ENCODE peak calls at places on chromosomes 5 and 9, in six cellular contexts. G, R, S, Y, V and M are unnamed samples.

GRCh38 chr5:12703254-12703653 is 799.0 kb upstream of the CTNND2 start:
- DNase-seq in S (no peak), V (no peak), Y (no peak), R (no peak), G (no peak), M (no peak)

GRCh38 chr9:114737118-114737517 is 55.1 kb upstream of the TEX48 start:
- DNase-seq in V (no peak), S (no peak), Y (no peak), R (no peak), G (no peak), M (no peak)

GRCh38 chr5:94522099-94522498 is 96.3 kb downstream of the KIAA0825 start:
- DNase-seq in R (no peak), V (no peak), G (no peak), S (no peak), Y (no peak), M (peak; percentile 26)

GRCh38 chr9:89311346-89312153 is 555 bp downstream of the CKS2 start:
- DNase-seq in V (no peak), G (peak; percentile 24), S (no peak), R (peak; percentile 72), Y (no peak), M (peak; percentile 42)

GRCh38 chr5:91906027-91906426 is 522.9 kb upstream of the ARRDC3 start:
- DNase-seq in G (no peak), Y (no peak), V (no peak), R (no peak), S (no peak), M (no peak)

GRCh38 chr9:20242767-20243166 is 379.5 kb downstream of the MLLT3 start:
- DNase-seq in G (no peak), R (no peak), S (no peak), V (peak; percentile 8), Y (no peak), M (no peak)

GRCh38 chr5:1476967-1477310 is 31.7 kb upstream of the SLC6A3 start:
- DNase-seq in S (no peak), G (no peak), V (no peak), R (no peak), Y (no peak), M (no peak)

GRCh38 chr9:134373953-134374300 is 47.7 kb downstream of the RXRA start:
- DNase-seq in R (no peak), Y (no peak), V (no peak), G (no peak), S (no peak), M (no peak)

GRCh38 chr5:167571824-167572223 is 719.6 kb upstream of the WWC1 start:
- DNase-seq in Y (no peak), R (no peak), G (no peak), S (no peak), V (no peak), M (no peak)
- H3K27me3 ChIP-seq in Y (peaks cover 54% of the 10 kb centered on the region), R (peaks cover 17% of the 10 kb centered on the region), G (peaks cover 21% of the 10 kb centered on the region), S (peaks cover 38% of the 10 kb centered on the region), V (no peaks in the 10 kb centered on the region), M (peaks cover 2% of the 10 kb centered on the region)

GRCh38 chr9:136204086-136204805 is 682 bp downstream of the LHX3 start:
- DNase-seq in R (no peak), G (no peak), Y (no peak), V (no peak), S (no peak), M (no peak)

GRCh38 chr9:136201609-136202448 is 3.1 kb downstream of the LHX3 start:
- DNase-seq in R (peak; percentile 63), S (no peak), V (no peak), G (peak; percentile 16), Y (no peak), M (no peak)

GRCh38 chr9:136202449-136203405 is 2.2 kb downstream of the LHX3 start:
- DNase-seq in S (no peak), R (peak; percentile 74), V (no peak), Y (no peak), G (no peak), M (no peak)

GRCh38 chr9:136204838-136205706 is at the start of gene LHX3:
- DNase-seq in R (no peak), V (peak; percentile 33), G (peak; percentile 20), S (no peak), Y (no peak), M (no peak)

GRCh38 chr9:136203406-136204085 is 1.4 kb downstream of the LHX3 start:
- DNase-seq in R (peak; percentile 52), Y (no peak), G (no peak), S (no peak), V (no peak), M (no peak)
- H3K27me3 ChIP-seq in R (peaks cover 49% of the 10 kb centered on the region), Y (peaks cover 74% of the 10 kb centered on the region), G (peaks cover 82% of the 10 kb centered on the region), S (peaks cover 43% of the 10 kb centered on the region), V (peaks cover 4% of the 10 kb centered on the region), M (no peaks in the 10 kb centered on the region)

GRCh38 chr5:181200816-181201215 is 4.2 kb downstream of the TRIM7 start:
- DNase-seq in R (no peak), V (no peak), S (no peak), Y (no peak), G (no peak), M (no peak)

GRCh38 chr5:181198905-181199519 is 6.0 kb downstream of the TRIM7 start:
- DNase-seq in G (no peak), V (no peak), Y (no peak), S (no peak), R (no peak), M (no peak)

GRCh38 chr5:181199881-181200282 is 5.1 kb downstream of the TRIM7 start:
- DNase-seq in G (no peak), V (no peak), S (no peak), Y (no peak), R (no peak), M (no peak)

GRCh38 chr5:181197326-181197951 is 7.6 kb downstream of the TRIM7 start:
- DNase-seq in S (no peak), V (no peak), G (no peak), R (no peak), Y (no peak), M (no peak)

DNA sequence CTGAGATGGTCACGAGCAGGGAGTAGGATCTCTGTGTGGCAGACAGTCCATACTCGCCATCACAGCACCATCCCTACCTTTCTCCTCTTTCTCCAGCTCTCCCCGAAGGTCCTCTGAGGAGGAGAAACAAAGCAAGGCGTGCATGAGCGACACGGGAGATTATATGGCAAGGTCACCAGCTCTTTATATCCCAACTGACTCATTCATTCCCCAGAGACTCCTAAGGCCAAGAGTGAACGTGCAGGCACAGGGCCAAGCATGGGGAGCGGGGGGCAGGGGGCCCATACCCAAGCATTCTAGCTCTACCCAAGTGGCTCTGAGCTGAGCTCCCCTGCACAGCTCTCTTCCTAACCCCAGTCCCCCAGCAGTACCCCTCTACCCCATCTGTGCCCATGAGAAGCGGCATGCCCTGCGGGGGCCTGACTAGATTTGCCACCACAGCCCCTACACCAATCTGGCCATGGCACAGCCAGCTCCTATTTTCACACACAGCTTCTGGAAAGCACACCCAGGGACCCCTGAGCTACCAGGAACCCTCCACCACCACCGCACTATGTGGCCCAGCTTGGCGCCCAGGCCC is 6.8 kb downstream of the TRIM7 start:
- DNase-seq in R (no peak), G (no peak), S (no peak), Y (no peak), V (no peak), M (no peak)
- H3K27me3 ChIP-seq in R (no peaks in the 10 kb centered on the region), G (peaks cover 44% of the 10 kb centered on the region), S (no peaks in the 10 kb centered on the region), Y (no peaks in the 10 kb centered on the region), V (no peaks in the 10 kb centered on the region), M (no peaks in the 10 kb centered on the region)

DNA sequence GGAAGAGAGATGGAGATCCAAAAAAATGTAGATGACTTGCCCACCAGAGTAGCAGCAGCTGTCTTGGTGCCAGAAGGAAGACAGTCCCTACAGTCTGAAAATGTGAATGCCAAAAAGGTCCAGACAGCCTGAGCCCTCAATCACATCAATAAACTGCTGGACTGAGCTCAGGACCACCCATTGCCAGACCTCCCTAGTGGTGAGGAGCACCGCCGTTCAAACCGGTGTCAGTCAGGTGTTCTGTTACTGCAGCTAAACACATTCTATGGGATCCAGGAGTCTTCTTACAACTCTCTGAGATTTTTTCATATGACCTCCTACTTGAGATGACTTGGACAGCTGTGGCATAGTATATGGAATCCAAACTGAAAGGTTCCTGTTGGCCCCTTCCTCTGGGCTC is 32.0 kb upstream of the OTP start:
- DNase-seq in R (no peak), V (no peak), Y (no peak), S (no peak), G (no peak), M (peak; percentile 79)
- H3K27me3 ChIP-seq in R (peaks cover 16% of the 10 kb centered on the region), V (no peaks in the 10 kb centered on the region), Y (peaks cover 7% of the 10 kb centered on the region), S (no peaks in the 10 kb centered on the region), G (peaks cover 10% of the 10 kb centered on the region), M (no peaks in the 10 kb centered on the region)

GRCh38 chr9:91897201-91897600 is 52.8 kb downstream of the ROR2 start:
- DNase-seq in V (no peak), R (no peak), S (no peak), Y (no peak), G (peak; percentile 51), M (no peak)

GRCh38 chr9:91902465-91903125 is 47.4 kb downstream of the ROR2 start:
- DNase-seq in S (no peak), Y (no peak), G (no peak), R (no peak), V (no peak), M (no peak)

GRCh38 chr9:91900057-91900816 is 49.8 kb downstream of the ROR2 start:
- DNase-seq in R (peak; percentile 86), S (peak; percentile 19), Y (no peak), V (no peak), G (peak; percentile 45), M (no peak)

GRCh38 chr9:91898451-91899433 is 51.3 kb downstream of the ROR2 start:
- DNase-seq in G (peak; percentile 75), Y (no peak), R (peak; percentile 68), S (peak; percentile 27), V (no peak), M (peak; percentile 20)

GRCh38 chr9:91899611-91900010 is 50.4 kb downstream of the ROR2 start:
- DNase-seq in Y (no peak), R (no peak), V (no peak), S (no peak), G (no peak), M (no peak)
- H3K27me3 ChIP-seq in Y (peaks cover 41% of the 10 kb centered on the region), R (no peaks in the 10 kb centered on the region), V (no peaks in the 10 kb centered on the region), S (no peaks in the 10 kb centered on the region), G (no peaks in the 10 kb centered on the region), M (peaks cover 21% of the 10 kb centered on the region)

GRCh38 chr5:22023784-22024183 is 829.4 kb downstream of the CDH12 start:
- DNase-seq in S (no peak), V (no peak), R (no peak), G (no peak), Y (no peak), M (no peak)
- H3K27me3 ChIP-seq in S (no peaks in the 10 kb centered on the region), V (no peaks in the 10 kb centered on the region), R (no peaks in the 10 kb centered on the region), G (no peaks in the 10 kb centered on the region), Y (no peaks in the 10 kb centered on the region), M (no peaks in the 10 kb centered on the region)